ENCODE peak calls at places on chromosomes 11 and 22, in seven cellular contexts. One of them, this sample, is unnamed.

GRCh38 chr11:114059984-114060401 is 482 bp downstream of the ZBTB16 start:
- DNase-seq in colonic mucosa: peak
- DNase-seq in PC-3: no peak
- DNase-seq in HCT116: no peak
- DNase-seq in MM.1S: no peak
- DNase-seq in fibroblast of lung: no peak
- DNase-seq in mammary epithelial cell: peak
- DNase-seq in this sample: no peak

GRCh38 chr11:82403640-82404305 is 329.9 kb downstream of the FAM181B start:
- DNase-seq in colonic mucosa: no peak
- DNase-seq in PC-3: no peak
- DNase-seq in HCT116: no peak
- DNase-seq in MM.1S: no peak
- DNase-seq in fibroblast of lung: no peak
- DNase-seq in mammary epithelial cell: no peak
- DNase-seq in this sample: no peak

GRCh38 chr11:111795333-111795985 is 29.3 kb upstream of the PPP2R1B start:
- DNase-seq in colonic mucosa: no peak
- DNase-seq in PC-3: no peak
- DNase-seq in HCT116: no peak
- DNase-seq in MM.1S: no peak
- DNase-seq in fibroblast of lung: peak
- DNase-seq in mammary epithelial cell: no peak
- DNase-seq in this sample: no peak

GRCh38 chr11:35335226-35335625 is 84.1 kb downstream of the SLC1A2 start:
- DNase-seq in colonic mucosa: no peak
- DNase-seq in PC-3: no peak
- DNase-seq in HCT116: no peak
- DNase-seq in MM.1S: no peak
- DNase-seq in fibroblast of lung: no peak
- DNase-seq in mammary epithelial cell: no peak
- DNase-seq in this sample: no peak

GRCh38 chr11:34357646-34358257 is at the start of gene ABTB2:
- DNase-seq in colonic mucosa: peak
- DNase-seq in PC-3: peak
- DNase-seq in HCT116: peak
- DNase-seq in MM.1S: peak
- DNase-seq in fibroblast of lung: peak
- DNase-seq in mammary epithelial cell: peak
- DNase-seq in this sample: peak

GRCh38 chr11:1150769-1151365 is 6.9 kb upstream of the MUC5AC start:
- DNase-seq in colonic mucosa: peak
- DNase-seq in PC-3: peak
- DNase-seq in HCT116: no peak
- DNase-seq in MM.1S: no peak
- DNase-seq in fibroblast of lung: peak
- DNase-seq in mammary epithelial cell: no peak
- DNase-seq in this sample: no peak

GRCh38 chr11:29135504-29135903 is 881.3 kb downstream of the KCNA4 start:
- DNase-seq in colonic mucosa: no peak
- DNase-seq in PC-3: no peak
- DNase-seq in HCT116: no peak
- DNase-seq in MM.1S: no peak
- DNase-seq in fibroblast of lung: peak
- DNase-seq in mammary epithelial cell: no peak
- DNase-seq in this sample: no peak

GRCh38 chr11:99773646-99774045 is 752.9 kb downstream of the CNTN5 start:
- DNase-seq in colonic mucosa: no peak
- DNase-seq in PC-3: no peak
- DNase-seq in HCT116: no peak
- DNase-seq in MM.1S: no peak
- DNase-seq in fibroblast of lung: peak
- DNase-seq in mammary epithelial cell: no peak
- DNase-seq in this sample: no peak

GRCh38 chr11:74212533-74212932 is 41.4 kb downstream of the PPME1 start:
- DNase-seq in colonic mucosa: no peak
- DNase-seq in PC-3: no peak
- DNase-seq in HCT116: no peak
- DNase-seq in MM.1S: no peak
- DNase-seq in fibroblast of lung: peak
- DNase-seq in mammary epithelial cell: no peak
- DNase-seq in this sample: no peak

GRCh38 chr22:48536691-48537591 is 1290.7 kb downstream of the BRD1 start:
- DNase-seq in colonic mucosa: no peak
- DNase-seq in PC-3: no peak
- DNase-seq in HCT116: no peak
- DNase-seq in MM.1S: no peak
- DNase-seq in fibroblast of lung: peak
- DNase-seq in mammary epithelial cell: no peak
- DNase-seq in this sample: no peak

GRCh38 chr11:77883775-77884174 is 62.8 kb downstream of the AAMDC start:
- DNase-seq in colonic mucosa: no peak
- DNase-seq in PC-3: no peak
- DNase-seq in HCT116: no peak
- DNase-seq in MM.1S: no peak
- DNase-seq in fibroblast of lung: peak
- DNase-seq in mammary epithelial cell: no peak
- DNase-seq in this sample: no peak

GRCh38 chr22:50684501-50684900 is 11.9 kb downstream of the SHANK3 start:
- DNase-seq in colonic mucosa: no peak
- DNase-seq in PC-3: no peak
- DNase-seq in HCT116: no peak
- DNase-seq in MM.1S: no peak
- DNase-seq in fibroblast of lung: no peak
- DNase-seq in mammary epithelial cell: no peak
- DNase-seq in this sample: no peak

GRCh38 chr11:66070604-66071325 is 693 bp downstream of the PACS1 start:
- DNase-seq in colonic mucosa: peak
- DNase-seq in PC-3: peak
- DNase-seq in HCT116: no peak
- DNase-seq in MM.1S: peak
- DNase-seq in fibroblast of lung: peak
- DNase-seq in mammary epithelial cell: peak
- DNase-seq in this sample: no peak

GRCh38 chr11:20937826-20938225 is 268.4 kb downstream of the NELL1 start:
- DNase-seq in colonic mucosa: no peak
- DNase-seq in PC-3: no peak
- DNase-seq in HCT116: no peak
- DNase-seq in MM.1S: no peak
- DNase-seq in fibroblast of lung: no peak
- DNase-seq in mammary epithelial cell: no peak
- DNase-seq in this sample: no peak

GRCh38 chr11:125313271-125314222 is 149.0 kb downstream of the PKNOX2 start:
- DNase-seq in colonic mucosa: no peak
- DNase-seq in PC-3: no peak
- DNase-seq in HCT116: no peak
- DNase-seq in MM.1S: no peak
- DNase-seq in fibroblast of lung: peak
- DNase-seq in mammary epithelial cell: peak
- DNase-seq in this sample: no peak

GRCh38 chr11:62555464-62556092 is 9.0 kb upstream of the AHNAK start:
- DNase-seq in colonic mucosa: no peak
- DNase-seq in PC-3: peak
- DNase-seq in HCT116: no peak
- DNase-seq in MM.1S: peak
- DNase-seq in fibroblast of lung: peak
- DNase-seq in mammary epithelial cell: no peak
- DNase-seq in this sample: no peak

GRCh38 chr11:35905901-35906661 is 37.8 kb upstream of the LDLRAD3 start:
- DNase-seq in colonic mucosa: no peak
- DNase-seq in PC-3: peak
- DNase-seq in HCT116: no peak
- DNase-seq in MM.1S: no peak
- DNase-seq in fibroblast of lung: no peak
- DNase-seq in mammary epithelial cell: no peak
- DNase-seq in this sample: no peak

GRCh38 chr22:37609240-37610152 is 862 bp downstream of the GGA1 start:
- DNase-seq in colonic mucosa: no peak
- DNase-seq in PC-3: peak
- DNase-seq in HCT116: no peak
- DNase-seq in MM.1S: no peak
- DNase-seq in fibroblast of lung: peak
- DNase-seq in mammary epithelial cell: peak
- DNase-seq in this sample: no peak

GRCh38 chr11:17413414-17414316 is 25.2 kb upstream of the KCNJ11 start:
- DNase-seq in colonic mucosa: peak
- DNase-seq in PC-3: no peak
- DNase-seq in HCT116: no peak
- DNase-seq in MM.1S: no peak
- DNase-seq in fibroblast of lung: no peak
- DNase-seq in mammary epithelial cell: no peak
- DNase-seq in this sample: no peak

GRCh38 chr22:50528682-50529415 is 963 bp downstream of the TYMP start:
- DNase-seq in colonic mucosa: no peak
- DNase-seq in PC-3: no peak
- DNase-seq in HCT116: no peak
- DNase-seq in MM.1S: no peak
- DNase-seq in fibroblast of lung: no peak
- DNase-seq in mammary epithelial cell: no peak
- DNase-seq in this sample: no peak

GRCh38 chr11:108929241-108929640 is 264.4 kb downstream of the DDX10 start:
- DNase-seq in colonic mucosa: no peak
- DNase-seq in PC-3: peak
- DNase-seq in HCT116: peak
- DNase-seq in MM.1S: no peak
- DNase-seq in fibroblast of lung: peak
- DNase-seq in mammary epithelial cell: peak
- DNase-seq in this sample: no peak

GRCh38 chr11:122440783-122441701 is 214.5 kb upstream of the UBASH3B start:
- DNase-seq in colonic mucosa: peak
- DNase-seq in PC-3: no peak
- DNase-seq in HCT116: no peak
- DNase-seq in MM.1S: no peak
- DNase-seq in fibroblast of lung: peak
- DNase-seq in mammary epithelial cell: no peak
- DNase-seq in this sample: peak

GRCh38 chr11:12687216-12687623 is 13.0 kb downstream of the TEAD1 start:
- DNase-seq in colonic mucosa: no peak
- DNase-seq in PC-3: peak
- DNase-seq in HCT116: no peak
- DNase-seq in MM.1S: no peak
- DNase-seq in fibroblast of lung: no peak
- DNase-seq in mammary epithelial cell: no peak
- DNase-seq in this sample: no peak

GRCh38 chr22:21896951-21897513 is 29.6 kb upstream of the MAPK1 start:
- DNase-seq in colonic mucosa: no peak
- DNase-seq in PC-3: no peak
- DNase-seq in HCT116: no peak
- DNase-seq in MM.1S: no peak
- DNase-seq in fibroblast of lung: no peak
- DNase-seq in mammary epithelial cell: no peak
- DNase-seq in this sample: no peak

DNA sequence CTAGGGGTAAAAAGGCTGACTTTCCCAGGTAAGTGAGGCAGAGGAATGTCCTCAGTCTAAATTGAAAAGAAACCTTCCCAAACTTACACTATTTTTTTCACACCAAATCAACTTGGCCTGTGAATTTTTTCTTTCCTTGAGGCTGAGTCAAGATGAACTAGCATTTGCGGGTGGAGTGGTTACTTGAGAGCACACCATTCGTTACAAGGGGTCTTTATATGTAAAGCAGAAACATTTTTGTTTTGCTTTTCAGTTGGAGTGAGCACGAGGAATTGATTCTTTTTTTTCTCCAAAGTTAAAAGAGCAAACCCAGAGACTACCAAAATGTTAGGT is 36.4 kb downstream of the MAML2 start:
- DNase-seq in colonic mucosa: no peak
- DNase-seq in PC-3: no peak
- DNase-seq in HCT116: peak
- DNase-seq in MM.1S: no peak
- DNase-seq in fibroblast of lung: no peak
- DNase-seq in mammary epithelial cell: no peak
- DNase-seq in this sample: no peak
- H3K9ac ChIP-seq in colonic mucosa: peak
- H3K9ac ChIP-seq in PC-3: peak
- H3K9ac ChIP-seq in HCT116: peak
- H3K9ac ChIP-seq in MM.1S: no peak
- H3K9ac ChIP-seq in fibroblast of lung: peak
- H3K9ac ChIP-seq in mammary epithelial cell: peak
- H3K9ac ChIP-seq in this sample: no peak

DNA sequence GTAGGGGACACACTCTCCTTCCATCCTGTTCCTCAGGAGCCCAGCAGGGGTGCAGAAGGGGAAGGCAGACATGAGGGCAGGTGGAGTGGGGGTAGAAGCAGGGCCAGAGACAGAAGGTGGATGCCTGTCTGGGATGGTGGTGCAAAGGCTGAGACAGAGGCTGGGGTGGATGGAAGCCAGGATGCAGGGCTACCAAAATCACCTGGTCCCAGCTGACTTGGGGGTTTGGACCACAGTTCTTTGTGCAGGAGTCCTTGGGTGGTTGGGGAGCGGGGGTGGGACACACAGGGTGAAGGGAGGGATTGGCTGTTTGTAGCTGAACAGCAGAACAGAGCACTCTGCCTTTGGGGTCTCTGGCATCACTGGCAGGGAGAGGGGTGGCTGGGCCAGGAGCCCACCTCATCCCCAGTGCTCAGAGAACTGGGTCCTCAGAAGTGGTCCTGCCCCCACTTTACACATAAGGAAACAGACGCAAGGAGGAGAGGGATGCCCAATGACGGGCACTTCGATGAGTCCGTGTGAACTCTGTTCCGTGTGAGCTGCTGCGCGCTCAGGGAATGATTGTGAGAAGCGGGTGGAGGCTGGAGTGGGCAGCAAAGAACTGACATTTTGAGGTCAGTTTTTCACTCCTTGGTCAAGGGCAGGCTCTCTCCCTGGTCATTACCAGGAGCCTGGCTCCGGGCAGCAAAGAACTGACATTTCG is 1.8 kb downstream of the TAGLN start:
- DNase-seq in colonic mucosa: no peak
- DNase-seq in PC-3: no peak
- DNase-seq in HCT116: no peak
- DNase-seq in MM.1S: no peak
- DNase-seq in fibroblast of lung: no peak
- DNase-seq in mammary epithelial cell: no peak
- DNase-seq in this sample: no peak
- H3K9ac ChIP-seq in colonic mucosa: peak
- H3K9ac ChIP-seq in PC-3: no peak
- H3K9ac ChIP-seq in HCT116: no peak
- H3K9ac ChIP-seq in MM.1S: no peak
- H3K9ac ChIP-seq in fibroblast of lung: peak
- H3K9ac ChIP-seq in mammary epithelial cell: no peak
- H3K9ac ChIP-seq in this sample: no peak

DNA sequence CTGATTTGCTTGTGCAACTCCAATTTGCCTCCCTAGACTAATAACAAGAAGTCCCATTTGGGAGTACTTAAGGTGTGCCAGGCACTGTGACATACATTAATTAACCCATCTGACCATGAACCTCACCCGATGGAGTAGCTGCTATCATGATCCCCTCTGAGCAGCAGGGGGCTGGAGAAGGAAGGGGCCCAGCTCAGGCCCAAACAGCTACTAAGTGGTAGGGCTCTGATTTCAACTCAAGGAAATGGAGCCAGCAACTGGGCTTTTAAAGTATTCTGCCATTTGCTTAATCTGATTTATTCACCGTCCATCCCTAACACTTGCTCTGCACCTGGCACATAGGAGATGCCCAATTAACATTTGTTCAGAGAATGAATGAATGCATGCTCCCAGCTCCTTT is 1.2 kb downstream of the CRYBB1 start:
- DNase-seq in colonic mucosa: no peak
- DNase-seq in PC-3: no peak
- DNase-seq in HCT116: no peak
- DNase-seq in MM.1S: peak
- DNase-seq in fibroblast of lung: no peak
- DNase-seq in mammary epithelial cell: no peak
- DNase-seq in this sample: no peak
- H3K9ac ChIP-seq in colonic mucosa: no peak
- H3K9ac ChIP-seq in PC-3: no peak
- H3K9ac ChIP-seq in HCT116: no peak
- H3K9ac ChIP-seq in MM.1S: peak
- H3K9ac ChIP-seq in fibroblast of lung: no peak
- H3K9ac ChIP-seq in mammary epithelial cell: no peak
- H3K9ac ChIP-seq in this sample: no peak

GRCh38 chr22:20566420-20567260 is 59.2 kb downstream of the MED15 start:
- DNase-seq in colonic mucosa: no peak
- DNase-seq in PC-3: peak
- DNase-seq in HCT116: no peak
- DNase-seq in MM.1S: no peak
- DNase-seq in fibroblast of lung: peak
- DNase-seq in mammary epithelial cell: peak
- DNase-seq in this sample: no peak
- H3K9ac ChIP-seq in colonic mucosa: no peak
- H3K9ac ChIP-seq in PC-3: peak
- H3K9ac ChIP-seq in HCT116: peak
- H3K9ac ChIP-seq in MM.1S: no peak
- H3K9ac ChIP-seq in fibroblast of lung: peak
- H3K9ac ChIP-seq in mammary epithelial cell: peak
- H3K9ac ChIP-seq in this sample: no peak